ENCODE peak calls at places on chromosomes 4 and X, in eight cellular contexts. W is spleen, R is sigmoid colon, J is prostate gland, D is HepG2, H is upper lobe of left lung, P is HCT116, G is vagina. Y is an unnamed sample. For H3K4me1, the result is how much of the 10 kb centered on the place peaks cover.

GRCh38 chrX:64202808-64203320 is 2.6 kb downstream of the AMER1 start:
- DNase-seq in D (no peak), P (no peak), J (no peak), W (no peak), H (no peak), R (no peak), G (no peak), Y (no peak)

GRCh38 chrX:3548743-3549441 is 164.6 kb downstream of the PRKX start:
- DNase-seq in W (no peak), P (peak), D (peak), G (no peak), J (peak), R (no peak), H (no peak), Y (no peak)

GRCh38 chr4:47032405-47033106 is 1.2 kb downstream of the GABRB1 start:
- DNase-seq in R (peak), W (peak), H (peak), P (no peak), J (no peak), G (no peak), D (peak), Y (peak)

GRCh38 chr4:107034091-107034698 is 1.9 kb downstream of the DKK2 start:
- DNase-seq in P (no peak), D (peak), R (peak), G (no peak), J (peak), H (no peak), W (peak), Y (peak)

GRCh38 chr4:8786166-8786565 is 85.5 kb downstream of the HMX1 start:
- DNase-seq in G (no peak), W (no peak), J (no peak), R (no peak), H (no peak), P (no peak), D (no peak), Y (no peak)

GRCh38 chrX:136953867-136954787 is 73.6 kb upstream of the RBMX start:
- DNase-seq in W (no peak), G (no peak), D (peak), J (peak), H (peak), R (peak), P (peak), Y (peak)

GRCh38 chr4:82031386-82031785 is 342.4 kb downstream of the HNRNPD start:
- DNase-seq in P (no peak), W (no peak), J (no peak), H (no peak), G (no peak), D (no peak), R (no peak), Y (no peak)

GRCh38 chrX:133989491-133989890 is 4.1 kb upstream of the GPC3 start:
- DNase-seq in R (no peak), H (no peak), W (no peak), G (no peak), J (no peak), P (no peak), D (peak), Y (no peak)

GRCh38 chr4:174217273-174218126 is 66.0 kb downstream of the FBXO8 start:
- DNase-seq in P (no peak), G (no peak), W (no peak), R (no peak), H (no peak), J (no peak), D (no peak), Y (no peak)

GRCh38 chrX:122238801-122239200 is 945.3 kb upstream of the GRIA3 start:
- DNase-seq in P (no peak), D (no peak), H (no peak), W (no peak), R (no peak), G (no peak), J (no peak), Y (no peak)

GRCh38 chrX:103688949-103689348 is 2.5 kb upstream of the MORF4L2 start:
- DNase-seq in J (no peak), R (no peak), G (no peak), H (no peak), P (no peak), D (peak), W (no peak), Y (no peak)

GRCh38 chr4:41437264-41437566 is 100.7 kb upstream of the LIMCH1 start:
- DNase-seq in D (no peak), H (no peak), J (no peak), W (no peak), P (no peak), G (no peak), R (no peak), Y (no peak)

GRCh38 chr4:7540216-7540615 is 105.5 kb upstream of the PSAPL1 start:
- DNase-seq in J (no peak), G (no peak), W (no peak), R (no peak), P (no peak), H (no peak), D (no peak), Y (no peak)

GRCh38 chrX:71911731-71912050 is 1.0 kb downstream of the NHSL2 start:
- DNase-seq in P (no peak), H (no peak), R (peak), D (no peak), W (no peak), J (no peak), G (no peak), Y (peak)

GRCh38 chr4:163350672-163351071 is 7.0 kb downstream of the NPY5R start:
- DNase-seq in H (no peak), D (no peak), R (no peak), P (peak), W (no peak), G (no peak), J (no peak), Y (no peak)

GRCh38 chr4:24470681-24471622 is 113.4 kb downstream of the DHX15 start:
- DNase-seq in J (peak), P (no peak), R (peak), D (no peak), G (no peak), W (no peak), H (no peak), Y (peak)

GRCh38 chr4:749771-750666 is 44.4 kb downstream of the PCGF3 start:
- DNase-seq in R (no peak), G (no peak), P (no peak), D (no peak), W (no peak), J (no peak), H (no peak), Y (no peak)

GRCh38 chrX:105458846-105459245 is 238.4 kb upstream of the TEX13A start:
- DNase-seq in P (no peak), D (no peak), W (no peak), H (no peak), J (no peak), G (no peak), R (no peak), Y (no peak)

GRCh38 chr4:76211769-76212168 is 1.9 kb downstream of the SCARB2 start:
- DNase-seq in D (no peak), G (no peak), P (no peak), H (no peak), J (no peak), R (no peak), W (no peak), Y (no peak)

GRCh38 chrX:149521438-149521837 is 16.3 kb upstream of the IDS start:
- DNase-seq in W (no peak), H (no peak), D (no peak), G (no peak), P (no peak), J (no peak), R (no peak), Y (no peak)

GRCh38 chrX:31006027-31006426 is 65.8 kb downstream of the FTHL17 start:
- DNase-seq in H (no peak), R (no peak), W (no peak), D (no peak), J (no peak), P (no peak), G (no peak), Y (no peak)

GRCh38 chr4:10457255-10457801 is at the start of gene ZNF518B:
- DNase-seq in D (no peak), G (no peak), W (peak), P (peak), H (peak), J (peak), R (peak), Y (peak)

GRCh38 chrX:103073442-103073841 is 9.5 kb upstream of the BEX1 start:
- DNase-seq in R (no peak), H (no peak), D (no peak), G (no peak), W (no peak), J (no peak), P (no peak), Y (no peak)

GRCh38 chr4:62548108-62548524 is 1348.0 kb downstream of the ADGRL3 start:
- DNase-seq in P (no peak), D (peak), G (no peak), J (no peak), W (no peak), H (no peak), R (no peak), Y (no peak)

GRCh38 chrX:130245441-130245840 is 23.3 kb downstream of the ZNF280C start:
- DNase-seq in R (no peak), W (no peak), D (no peak), P (no peak), H (no peak), G (no peak), J (no peak), Y (no peak)

GRCh38 chr4:181860157-181860556 is 383.0 kb upstream of the TENM3 start:
- DNase-seq in W (no peak), H (no peak), J (no peak), R (no peak), D (no peak), G (no peak), P (no peak), Y (no peak)

DNA sequence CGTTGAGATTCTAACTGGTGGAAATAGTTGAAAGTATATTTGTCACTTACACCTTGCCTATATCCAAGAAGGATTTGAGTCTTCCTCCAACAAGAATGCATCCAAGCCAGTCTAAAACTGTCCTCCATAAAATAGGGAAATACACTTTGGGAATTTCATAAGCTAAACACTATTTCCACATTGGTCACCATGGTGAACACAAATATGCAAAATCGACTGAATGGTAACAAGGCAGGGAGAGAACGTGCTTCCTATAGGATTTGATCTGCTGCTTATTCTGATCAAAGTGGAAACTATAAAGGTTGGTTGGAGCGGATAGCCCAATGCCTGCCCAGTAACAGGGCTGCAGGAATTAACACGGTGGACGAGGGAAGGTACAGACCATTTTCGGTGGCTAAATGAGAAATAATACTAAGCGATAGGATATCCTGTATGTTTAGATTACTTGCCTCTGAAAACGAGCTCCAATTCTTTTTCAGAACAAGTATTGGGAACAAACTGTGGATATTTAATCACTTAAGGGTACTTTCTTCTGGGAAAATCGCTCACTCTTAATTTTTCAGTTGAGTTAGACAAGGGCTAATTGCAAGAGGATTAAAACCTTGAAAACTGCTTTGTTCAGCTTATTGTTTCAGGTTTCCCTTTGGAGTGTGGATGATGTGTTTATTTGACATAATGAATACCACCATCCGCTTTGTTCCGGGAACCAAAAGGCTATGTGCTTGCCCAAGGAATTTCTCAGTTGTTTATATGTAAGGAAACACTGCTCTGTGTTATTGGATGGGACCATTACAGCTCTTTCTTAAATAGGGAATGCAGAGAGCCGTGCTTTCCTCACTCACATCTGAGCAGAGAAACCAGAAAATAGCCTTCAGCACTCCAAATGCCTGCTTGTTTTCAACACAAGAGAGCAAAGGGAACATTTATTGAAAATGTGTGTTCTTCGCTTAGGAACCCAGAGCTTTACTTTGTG is 194.4 kb downstream of the CBR4 start:
- DNase-seq in D (no peak), W (no peak), J (peak), G (no peak), P (no peak), R (peak), H (no peak), Y (no peak)
- TF ChIP-seq POLR2AphosphoS5 in D (no peak), W (no peak), J (peak), G (peak), P (no peak), R (peak), H (no peak), Y (peak)

DNA sequence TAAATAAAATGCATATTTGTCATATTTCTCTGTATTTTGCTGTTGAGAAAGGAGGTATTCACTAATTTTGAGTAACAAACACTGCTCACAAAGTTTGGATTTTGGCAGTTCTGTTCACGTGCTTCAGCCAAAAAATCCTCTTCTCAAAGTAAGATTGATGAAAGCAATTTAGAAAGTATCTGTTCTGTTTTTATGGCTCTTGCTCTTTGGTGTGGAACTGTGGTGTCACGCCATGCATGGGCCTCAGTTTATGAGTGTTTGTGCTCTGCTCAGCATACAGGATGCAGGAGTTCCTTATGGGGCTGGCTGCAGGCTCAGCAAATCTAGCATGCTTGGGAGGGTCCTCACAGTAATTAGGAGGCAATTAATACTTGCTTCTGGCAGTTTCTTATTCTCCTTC is 3.3 kb downstream of the HTT start:
- DNase-seq in P (no peak), W (peak), H (no peak), G (no peak), J (no peak), D (no peak), R (no peak), Y (no peak)
- TF ChIP-seq POLR2A in P (no peak), W (no peak), H (no peak), G (no peak), J (no peak), D (no peak), R (no peak), Y (no peak)

GRCh38 chrX:28584025-28584424 is 3.2 kb upstream of the IL1RAPL1 start:
- DNase-seq in D (no peak), G (no peak), H (no peak), J (no peak), R (no peak), P (no peak), W (no peak), Y (no peak)
- H3K4me1 ChIP-seq in D (under half), G (under half), H (under half), J (under half), R (under half), P (under half), W (under half), Y (under half)

DNA sequence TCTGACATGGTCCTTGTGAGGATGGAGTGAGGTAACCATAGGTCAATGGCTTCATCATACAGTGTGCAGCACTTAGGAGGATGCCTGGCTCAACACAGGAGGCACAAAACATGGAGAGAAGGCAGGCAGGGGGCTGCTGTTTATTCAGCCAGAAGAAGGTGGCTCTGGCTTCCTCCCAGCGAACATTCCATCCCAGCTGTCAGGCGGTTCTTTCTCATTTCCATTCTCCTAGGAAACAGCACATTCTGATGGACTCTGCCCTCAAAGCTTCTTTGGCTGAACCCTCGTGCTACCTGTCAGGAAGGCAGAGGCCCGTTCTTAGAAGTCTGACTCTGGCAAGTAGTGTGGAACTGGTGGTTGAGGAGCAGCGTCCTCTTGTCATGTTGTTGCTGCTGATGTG is 18.6 kb downstream of the STK32B start:
- DNase-seq in P (no peak), R (no peak), D (no peak), G (no peak), J (no peak), W (no peak), H (no peak), Y (no peak)
- TF ChIP-seq POLR2AphosphoS5 in P (no peak), R (no peak), D (no peak), G (no peak), J (no peak), W (no peak), H (no peak), Y (no peak)

DNA sequence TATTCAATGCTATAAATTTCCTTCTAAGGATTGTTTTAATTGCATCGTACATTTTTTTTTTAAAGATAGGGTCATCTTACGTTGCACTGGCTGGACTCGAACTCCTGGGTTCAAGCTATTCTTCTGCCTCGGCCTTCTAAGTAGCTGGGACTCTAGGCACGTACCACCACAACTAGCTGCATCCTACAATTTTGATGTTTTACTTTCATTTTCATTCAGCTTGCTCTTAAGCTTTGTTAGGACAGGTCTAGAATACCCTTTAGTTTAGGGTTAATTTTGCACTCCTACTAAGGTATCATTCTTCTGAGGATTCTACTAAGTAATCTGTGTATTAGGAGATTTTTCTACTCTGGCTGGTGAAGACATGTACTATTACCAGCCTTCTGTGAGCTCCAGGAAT is 50.2 kb upstream of the C1GALT1C1 start:
- DNase-seq in P (no peak), J (no peak), R (no peak), H (no peak), G (no peak), W (no peak), D (no peak), Y (no peak)
- TF ChIP-seq POLR2A in P (no peak), J (no peak), R (no peak), H (no peak), G (no peak), W (no peak), D (no peak), Y (no peak)

GRCh38 chrX:13128104-13128503 is 83.7 kb upstream of the FAM9C start:
- DNase-seq in W (no peak), P (no peak), G (no peak), R (no peak), D (no peak), J (no peak), H (no peak), Y (no peak)
- H3K4me1 ChIP-seq in W (under half), P (under half), G (under half), R (under half), D (half or more), J (under half), H (under half), Y (under half)

GRCh38 chr4:110119880-110120279 is 78.5 kb downstream of the ELOVL6 start:
- DNase-seq in R (no peak), H (no peak), P (no peak), D (no peak), W (no peak), G (no peak), J (no peak), Y (no peak)

GRCh38 chr4:110120506-110120905 is 77.9 kb downstream of the ELOVL6 start:
- DNase-seq in R (no peak), H (no peak), J (no peak), W (no peak), D (no peak), G (no peak), P (no peak), Y (no peak)

GRCh38 chr4:110124721-110125120 is 73.7 kb downstream of the ELOVL6 start:
- DNase-seq in D (no peak), R (no peak), H (no peak), G (no peak), J (no peak), P (no peak), W (no peak), Y (no peak)

GRCh38 chr4:110119347-110119746 is 79.1 kb downstream of the ELOVL6 start:
- DNase-seq in J (peak), R (no peak), G (no peak), P (no peak), H (peak), W (no peak), D (no peak), Y (peak)

DNA sequence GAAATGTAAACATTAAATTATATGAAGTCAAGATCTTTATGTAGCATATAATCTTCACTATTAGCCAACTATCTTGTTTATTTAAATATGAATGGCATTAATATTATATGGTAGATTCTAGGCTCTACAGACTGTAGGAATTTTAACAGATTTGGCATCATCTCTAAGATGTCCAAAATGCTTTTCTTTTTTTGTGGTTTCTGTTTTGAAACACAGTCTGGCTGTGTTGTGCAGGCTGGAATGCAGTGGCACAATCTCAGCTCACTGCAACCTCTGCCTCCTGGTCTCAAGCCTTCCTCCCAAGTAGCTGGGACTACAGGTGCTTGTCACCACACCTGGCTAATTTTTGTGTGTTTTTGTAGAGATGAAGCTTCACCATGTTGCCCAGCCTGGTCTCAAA is 76.2 kb downstream of the ELOVL6 start:
- DNase-seq in J (no peak), W (no peak), P (no peak), R (no peak), D (no peak), H (no peak), G (no peak), Y (no peak)
- TF ChIP-seq POLR2AphosphoS5 in J (no peak), W (no peak), P (no peak), R (no peak), D (no peak), H (no peak), G (no peak), Y (no peak)

GRCh38 chrX:47523297-47523696 is 37.7 kb upstream of the ARAF start:
- DNase-seq in W (peak), D (peak), P (peak), G (no peak), J (peak), H (peak), R (peak), Y (peak)
- TF ChIP-seq POLR2A in W (no peak), D (no peak), P (no peak), G (no peak), J (no peak), H (no peak), R (no peak), Y (no peak)

Y was measured in transverse colon.